ENCODE peak calls at places on chromosomes 4 and X, in seven cellular contexts. S is Daoy; G is activated effector memory CD4-positive, alpha-beta T cell treated with Interleukin-2 at 50 U/mL for 16 hours; F is naive thymus-derived CD4-positive, alpha-beta T cell; P is A673; B is hippocampal formation; T is EL. D is an unnamed sample.

GRCh38 chr4:20078644-20079043 is 173.1 kb upstream of the SLIT2 start:
- DNase-seq in S (no peak), G (no peak), F (no peak), P (no peak), B (no peak), T (no peak), D (no peak)

GRCh38 chrX:105882581-105883275 is 60.4 kb downstream of the NRK start:
- DNase-seq in S (peak; percentile 39), G (no peak), F (no peak), P (peak; percentile 0), B (no peak), T (no peak), D (no peak)

GRCh38 chr4:159770969-159771368 is 668.1 kb downstream of the RAPGEF2 start:
- DNase-seq in S (no peak), G (no peak), F (no peak), P (no peak), B (no peak), T (no peak), D (no peak)

GRCh38 chr4:37225778-37226177 is 18.8 kb upstream of the NWD2 start:
- DNase-seq in S (no peak), G (no peak), F (no peak), P (no peak), B (no peak), T (no peak), D (no peak)

GRCh38 chr4:85637778-85638177 is 162.8 kb downstream of the ARHGAP24 start:
- DNase-seq in S (no peak), G (no peak), F (no peak), P (no peak), B (no peak), T (no peak), D (no peak)

GRCh38 chrX:110081320-110081719 is 78.4 kb downstream of the TMEM164 start:
- DNase-seq in S (no peak), G (no peak), F (no peak), P (no peak), B (no peak), T (no peak), D (no peak)

GRCh38 chr4:17164656-17165055 is 266.2 kb upstream of the LDB2 start:
- DNase-seq in S (no peak), G (no peak), F (no peak), P (no peak), B (no peak), T (no peak), D (no peak)

GRCh38 chrX:26442340-26442739 is 226.4 kb downstream of the MAGEB5 start:
- DNase-seq in S (no peak), G (no peak), F (no peak), P (no peak), B (no peak), T (no peak), D (no peak)

GRCh38 chr4:76690091-76690905 is 207.6 kb downstream of the SOWAHB start:
- DNase-seq in S (peak; percentile 21), G (no peak), F (no peak), P (peak; percentile 10), B (no peak), T (peak; percentile 56), D (no peak)

GRCh38 chr4:7154351-7154981 is 37.9 kb upstream of the SORCS2 start:
- DNase-seq in S (no peak), G (no peak), F (no peak), P (no peak), B (no peak), T (no peak), D (no peak)

GRCh38 chrX:134761788-134762187 is 103.5 kb upstream of the PLAC1 start:
- DNase-seq in S (no peak), G (no peak), F (no peak), P (peak; percentile 44), B (no peak), T (peak; percentile 26), D (no peak)

GRCh38 chrX:49309401-49309981 is 6.0 kb downstream of the GAGE10 start:
- DNase-seq in S (peak; percentile 20), G (no peak), F (peak; percentile 23), P (no peak), B (no peak), T (peak; percentile 10), D (no peak)